ENCODE peak calls at places on chromosomes 6 and 20, in ten cellular contexts. K, N, J, E, Q, L, D, R, C and B are unnamed samples.

GRCh38 chr6:117477988-117478852 is 4.3 kb upstream of the DCBLD1 start:
- DNase-seq in K (peak), N (no peak), J (no peak), E (no peak), Q (no peak), L (no peak), D (peak), R (no peak), C (no peak), B (peak)

GRCh38 chr20:8616792-8617191 is 452.1 kb upstream of the PLCB4 start:
- DNase-seq in K (no peak), N (no peak), J (no peak), E (no peak), Q (no peak), L (no peak), D (no peak), R (no peak), C (no peak), B (no peak)

GRCh38 chr6:142659661-142660060 is 285.3 kb downstream of the HIVEP2 start:
- DNase-seq in K (no peak), N (no peak), J (no peak), E (no peak), Q (no peak), L (no peak), D (no peak), R (no peak), C (no peak), B (no peak)

GRCh38 chr6:141561154-141561553 is 571.6 kb upstream of the GJE1 start:
- DNase-seq in K (no peak), N (no peak), J (no peak), E (no peak), Q (no peak), L (no peak), D (peak), R (no peak), C (no peak), B (no peak)

GRCh38 chr6:18742406-18742805 is 355.3 kb downstream of the RNF144B start:
- DNase-seq in K (no peak), N (no peak), J (no peak), E (no peak), Q (no peak), L (no peak), D (no peak), R (no peak), C (no peak), B (no peak)

GRCh38 chr6:161373905-161374451 is 100.1 kb upstream of the AGPAT4 start:
- DNase-seq in K (peak), N (no peak), J (peak), E (peak), Q (peak), L (peak), D (peak), R (peak), C (peak), B (peak)

GRCh38 chr6:113350521-113350920 is 506.6 kb upstream of the MARCKS start:
- DNase-seq in K (no peak), N (no peak), J (no peak), E (no peak), Q (no peak), L (no peak), D (no peak), R (no peak), C (no peak), B (no peak)

GRCh38 chr20:45969712-45970634 is 2.0 kb downstream of the ZNF335 start:
- DNase-seq in K (peak), N (no peak), J (no peak), E (peak), Q (peak), L (no peak), D (peak), R (no peak), C (no peak), B (peak)

GRCh38 chr6:26270121-26270861 is 94.7 kb upstream of the BTN3A2 start:
- DNase-seq in K (no peak), N (no peak), J (no peak), E (no peak), Q (no peak), L (no peak), D (no peak), R (no peak), C (no peak), B (no peak)

GRCh38 chr6:119173249-119174084 is 95.0 kb upstream of the FAM184A start:
- DNase-seq in K (no peak), N (no peak), J (no peak), E (no peak), Q (no peak), L (no peak), D (peak), R (no peak), C (no peak), B (no peak)

GRCh38 chr6:3506195-3506594 is 49.3 kb upstream of the SLC22A23 start:
- DNase-seq in K (no peak), N (no peak), J (no peak), E (no peak), Q (no peak), L (no peak), D (peak), R (no peak), C (no peak), B (no peak)

GRCh38 chr20:62953167-62953838 is 794 bp downstream of the SLC17A9 start:
- DNase-seq in K (no peak), N (no peak), J (no peak), E (no peak), Q (peak), L (no peak), D (no peak), R (peak), C (no peak), B (no peak)

GRCh38 chr6:105994522-105995402 is 91.4 kb upstream of the PRDM1 start:
- DNase-seq in K (peak), N (no peak), J (peak), E (peak), Q (peak), L (no peak), D (no peak), R (peak), C (peak), B (peak)

GRCh38 chr20:62900052-62900691 is 26.1 kb downstream of the DIDO1 start:
- DNase-seq in K (peak), N (no peak), J (peak), E (peak), Q (peak), L (peak), D (peak), R (peak), C (peak), B (peak)

DNA sequence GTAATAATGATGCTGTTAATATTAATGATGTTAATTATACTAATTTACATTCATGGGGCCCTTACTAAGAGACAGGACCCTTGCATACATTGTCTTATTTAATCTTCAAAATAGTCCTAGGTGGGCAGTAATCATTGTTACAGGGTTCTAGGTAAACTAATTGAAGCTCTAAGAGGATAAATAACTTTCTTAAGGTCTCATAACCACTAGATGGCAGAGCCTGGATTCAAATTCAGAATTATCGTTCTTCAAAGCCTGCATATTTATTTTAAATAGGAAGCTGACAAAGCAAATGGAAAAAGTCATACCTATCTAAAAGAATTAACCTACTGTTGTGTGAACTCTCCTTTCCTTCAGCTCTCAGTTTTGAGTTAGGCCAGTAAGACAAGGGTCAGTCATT is 23.5 kb downstream of the PTCHD4 start:
- DNase-seq in K (peak), N (no peak), J (no peak), E (no peak), Q (no peak), L (no peak), D (no peak), R (no peak), C (no peak), B (no peak)
- TF ChIP-seq CTCF in K (peak), N (peak), J (no peak), E (peak), Q (no peak), L (no peak), D (no peak), R (no peak), C (no peak), B (no peak)

GRCh38 chr6:49539102-49539501 is 11.4 kb upstream of the C6orf141 start:
- DNase-seq in K (no peak), N (no peak), J (no peak), E (no peak), Q (no peak), L (no peak), D (no peak), R (no peak), C (no peak), B (no peak)

GRCh38 chr6:49541210-49541724 is 9.2 kb upstream of the C6orf141 start:
- DNase-seq in K (peak), N (no peak), J (no peak), E (no peak), Q (no peak), L (no peak), D (peak), R (no peak), C (no peak), B (no peak)

GRCh38 chr6:49543087-49543858 is 7.2 kb upstream of the C6orf141 start:
- DNase-seq in K (peak), N (no peak), J (no peak), E (no peak), Q (no peak), L (no peak), D (no peak), R (no peak), C (no peak), B (no peak)

GRCh38 chr6:49540614-49541013 is 9.9 kb upstream of the C6orf141 start:
- DNase-seq in K (peak), N (no peak), J (no peak), E (no peak), Q (no peak), L (no peak), D (no peak), R (no peak), C (no peak), B (no peak)

GRCh38 chr6:49541936-49542335 is 8.5 kb upstream of the C6orf141 start:
- DNase-seq in K (peak), N (no peak), J (no peak), E (no peak), Q (no peak), L (no peak), D (no peak), R (no peak), C (no peak), B (no peak)
- H3K27ac ChIP-seq in K (peak), N (no peak), J (no peak), E (no peak), Q (no peak), L (no peak), D (no peak), R (no peak), C (no peak), B (no peak)

GRCh38 chr6:31352497-31353368 is 4.2 kb downstream of the HLA-B start:
- DNase-seq in K (no peak), N (no peak), J (no peak), E (no peak), Q (no peak), L (no peak), D (no peak), R (no peak), C (no peak), B (no peak)
- TF ChIP-seq EP300 in K (no peak), N (no peak), J (no peak), E (no peak), Q (no peak), L (no peak), D (no peak), R (no peak), C (no peak), B (no peak)

DNA sequence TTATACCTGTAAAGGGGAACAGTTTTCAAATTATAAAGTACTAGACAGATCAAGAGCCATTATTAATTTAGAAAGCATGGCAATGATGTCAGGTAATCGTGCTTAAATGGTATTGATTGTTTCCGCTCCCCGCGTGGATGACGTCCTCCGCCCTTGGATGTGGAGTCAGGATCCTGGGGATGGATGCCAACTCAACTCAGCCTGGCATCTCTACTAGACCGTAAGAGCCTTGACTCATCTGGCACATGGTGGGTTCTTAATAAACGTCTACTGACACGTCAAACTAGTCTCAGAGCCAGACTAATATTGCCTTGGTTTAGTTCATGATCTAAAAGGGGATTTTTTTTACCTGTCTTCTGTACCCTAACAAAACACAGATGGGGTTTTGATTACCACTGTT is 80.2 kb downstream of the LRFN2 start:
- DNase-seq in K (no peak), N (no peak), J (no peak), E (no peak), Q (no peak), L (no peak), D (no peak), R (no peak), C (no peak), B (no peak)
- TF ChIP-seq CTCF in K (no peak), N (no peak), J (no peak), E (no peak), Q (no peak), L (no peak), D (no peak), R (no peak), C (no peak), B (no peak)

GRCh38 chr20:49699200-49699992 is 14.3 kb downstream of the B4GALT5 start:
- DNase-seq in K (peak), N (no peak), J (no peak), E (no peak), Q (no peak), L (no peak), D (no peak), R (no peak), C (no peak), B (no peak)
- H3K27ac ChIP-seq in K (peak), N (peak), J (no peak), E (no peak), Q (no peak), L (no peak), D (no peak), R (no peak), C (no peak), B (no peak)

DNA sequence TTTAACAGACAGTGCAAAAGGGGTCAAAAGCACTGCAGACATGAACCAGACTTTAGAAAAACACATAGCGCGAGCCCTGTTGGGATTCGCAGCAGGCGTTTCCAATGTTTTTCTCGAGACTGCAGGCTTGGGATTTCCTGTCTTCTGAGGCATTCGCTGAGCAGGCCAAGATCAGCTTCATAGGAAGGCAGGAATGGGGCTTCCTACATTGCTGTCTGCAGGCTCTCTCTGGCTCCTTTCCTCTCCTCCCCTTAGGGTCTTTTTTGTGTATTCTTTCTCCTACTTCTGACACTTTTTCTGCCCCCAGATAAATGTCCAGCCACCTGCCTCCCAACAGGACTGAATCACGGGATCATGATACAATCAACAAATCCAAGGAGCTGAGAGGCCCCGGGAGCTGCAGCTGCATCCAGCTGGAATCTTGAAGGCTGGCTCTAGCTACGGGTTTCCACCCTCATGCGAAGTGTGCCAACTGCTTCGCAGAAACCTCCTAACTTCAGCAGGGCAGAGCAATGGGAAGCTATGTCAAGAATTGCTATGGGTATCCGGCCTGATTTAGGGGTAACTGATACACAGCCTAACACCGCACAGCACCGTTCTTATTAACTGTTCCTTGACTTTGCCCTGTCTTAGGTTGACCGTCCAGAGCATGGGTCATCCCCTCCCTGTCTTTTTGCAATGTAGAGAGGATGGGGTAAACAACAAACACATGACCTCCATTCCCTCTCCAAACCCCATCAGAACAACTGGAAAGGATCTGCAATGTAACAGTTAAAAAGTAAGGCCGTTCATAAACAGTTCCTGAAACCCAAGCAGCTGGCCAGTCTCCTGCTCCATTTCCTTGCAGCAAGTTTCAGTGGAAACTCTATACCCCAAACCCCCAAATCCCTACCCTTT is 31.6 kb downstream of the SNX5 start:
- DNase-seq in K (no peak), N (no peak), J (peak), E (no peak), Q (peak), L (no peak), D (no peak), R (peak), C (no peak), B (peak)
- TF ChIP-seq EP300 in K (no peak), N (no peak), J (no peak), E (no peak), Q (no peak), L (no peak), D (no peak), R (no peak), C (no peak), B (no peak)

GRCh38 chr6:147651249-147652063 is 143.0 kb downstream of the SAMD5 start:
- DNase-seq in K (peak), N (no peak), J (no peak), E (no peak), Q (no peak), L (no peak), D (no peak), R (no peak), C (no peak), B (peak)
- TF ChIP-seq CTCF in K (no peak), N (no peak), J (no peak), E (no peak), Q (no peak), L (peak), D (peak), R (no peak), C (no peak), B (no peak)

GRCh38 chr6:122399055-122399347 is 451 bp upstream of the HSF2 start:
- DNase-seq in K (no peak), N (no peak), J (no peak), E (no peak), Q (no peak), L (no peak), D (no peak), R (no peak), C (no peak), B (no peak)

GRCh38 chr6:122400121-122400450 is 634 bp downstream of the HSF2 start:
- DNase-seq in K (no peak), N (no peak), J (no peak), E (no peak), Q (no peak), L (no peak), D (peak), R (no peak), C (no peak), B (no peak)

GRCh38 chr6:122399348-122400120 is at the start of gene HSF2:
- DNase-seq in K (peak), N (peak), J (peak), E (peak), Q (peak), L (peak), D (peak), R (peak), C (peak), B (peak)

GRCh38 chr6:122401104-122401503 is 1.7 kb downstream of the HSF2 start:
- DNase-seq in K (no peak), N (no peak), J (no peak), E (no peak), Q (no peak), L (no peak), D (no peak), R (no peak), C (no peak), B (no peak)

GRCh38 chr6:122400467-122401089 is 1.1 kb downstream of the HSF2 start:
- DNase-seq in K (no peak), N (no peak), J (no peak), E (no peak), Q (no peak), L (no peak), D (no peak), R (no peak), C (no peak), B (no peak)
- H3K27ac ChIP-seq in K (peak), N (peak), J (no peak), E (no peak), Q (peak), L (no peak), D (peak), R (no peak), C (no peak), B (no peak)

GRCh38 chr6:17448165-17448564 is 54.8 kb downstream of the CAP2 start:
- DNase-seq in K (no peak), N (no peak), J (no peak), E (no peak), Q (no peak), L (no peak), D (no peak), R (no peak), C (no peak), B (no peak)

GRCh38 chr6:17450825-17451224 is 57.4 kb downstream of the CAP2 start:
- DNase-seq in K (no peak), N (no peak), J (no peak), E (no peak), Q (no peak), L (no peak), D (no peak), R (no peak), C (no peak), B (no peak)

GRCh38 chr6:17442196-17442595 is 48.8 kb downstream of the CAP2 start:
- DNase-seq in K (no peak), N (no peak), J (no peak), E (no peak), Q (no peak), L (no peak), D (no peak), R (no peak), C (no peak), B (no peak)

DNA sequence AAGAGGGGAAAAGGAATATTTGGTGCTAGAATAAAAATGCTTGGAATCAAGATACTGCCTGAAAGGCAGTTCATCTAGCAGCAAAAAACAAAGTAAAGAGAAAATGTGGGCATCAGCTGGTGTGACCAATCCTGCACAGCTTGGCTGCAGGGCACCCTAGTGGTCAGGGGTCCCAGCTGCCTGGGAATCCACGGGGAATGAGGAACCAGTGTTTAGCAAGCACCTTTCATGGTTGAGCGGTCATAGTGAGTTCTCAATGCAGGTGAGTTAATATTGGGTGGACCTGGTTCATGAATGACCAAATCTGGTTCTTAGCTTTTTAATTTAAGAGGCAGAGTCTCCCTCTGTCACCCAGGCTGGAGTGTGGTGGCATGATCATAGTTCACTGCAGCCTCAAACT is 53.3 kb downstream of the CAP2 start:
- DNase-seq in K (no peak), N (no peak), J (no peak), E (no peak), Q (no peak), L (no peak), D (no peak), R (no peak), C (no peak), B (no peak)
- TF ChIP-seq EP300 in K (no peak), N (no peak), J (no peak), E (no peak), Q (no peak), L (no peak), D (no peak), R (no peak), C (no peak), B (no peak)

GRCh38 chr20:1900321-1900791 is 5.1 kb downstream of the SIRPA start:
- DNase-seq in K (peak), N (no peak), J (peak), E (peak), Q (peak), L (peak), D (peak), R (peak), C (peak), B (peak)
- TF ChIP-seq CTCF in K (peak), N (peak), J (no peak), E (peak), Q (peak), L (peak), D (peak), R (peak), C (no peak), B (peak)